ENCODE peak calls at places on chromosome 20, in five cellular contexts. T, U, O, K and V are unnamed samples.

GRCh38 chr20:62707981-62708521 is 585 bp upstream of the NTSR1 start:
- DNase-seq in O (no peak), U (no peak), K (peak), T (no peak), V (no peak)

GRCh38 chr20:5513975-5514516 is 197.3 kb upstream of the PROKR2 start:
- DNase-seq in T (no peak), K (peak), O (no peak), U (no peak), V (no peak)

GRCh38 chr20:325889-326644 is 715 bp downstream of the SOX12 start:
- DNase-seq in O (peak), K (no peak), T (peak), U (peak), V (peak)

GRCh38 chr20:52312131-52312729 is 120.7 kb upstream of the ZFP64 start:
- DNase-seq in O (no peak), T (peak), K (peak), U (peak), V (peak)

GRCh38 chr20:1779567-1779966 is 115.6 kb upstream of the SIRPA start:
- DNase-seq in U (no peak), T (no peak), K (no peak), O (no peak), V (no peak)

GRCh38 chr20:38298768-38299288 is 5.1 kb upstream of the BPI start:
- DNase-seq in O (peak), K (no peak), U (peak), T (peak), V (no peak)

GRCh38 chr20:62515280-62515679 is 39.5 kb upstream of the GATA5 start:
- DNase-seq in T (no peak), O (no peak), U (no peak), K (no peak), V (no peak)

GRCh38 chr20:50844430-50845100 is 49.7 kb downstream of the BCAS4 start:
- DNase-seq in T (no peak), U (no peak), K (peak), O (no peak), V (no peak)

GRCh38 chr20:62923669-62924566 is 2.4 kb downstream of the DIDO1 start:
- DNase-seq in O (no peak), U (no peak), K (no peak), T (no peak), V (peak)

GRCh38 chr20:13119583-13119982 is 101.5 kb upstream of the ISM1 start:
- DNase-seq in K (peak), T (peak), U (peak), O (no peak), V (peak)

GRCh38 chr20:25011831-25012241 is 19.3 kb upstream of the APMAP start:
- DNase-seq in U (peak), K (no peak), O (peak), T (no peak), V (no peak)

GRCh38 chr20:46118481-46119020 is 437 bp downstream of the CD40 start:
- DNase-seq in T (no peak), K (no peak), U (peak), O (peak), V (no peak)

GRCh38 chr20:626579-626978 is 16.5 kb upstream of the TCF15 start:
- DNase-seq in O (no peak), U (no peak), K (no peak), T (no peak), V (no peak)

GRCh38 chr20:37590938-37591490 is 63.3 kb upstream of the BLCAP start:
- DNase-seq in K (no peak), T (no peak), U (no peak), O (no peak), V (no peak)

GRCh38 chr20:33026779-33027759 is 4.4 kb upstream of the BPIFB6 start:
- DNase-seq in U (no peak), T (no peak), K (no peak), O (no peak), V (no peak)

GRCh38 chr20:48358176-48358575 is 469.6 kb downstream of the PREX1 start:
- DNase-seq in U (no peak), K (no peak), O (no peak), T (no peak), V (no peak)

GRCh38 chr20:54539521-54540046 is 64.2 kb downstream of the DOK5 start:
- DNase-seq in K (no peak), U (no peak), O (no peak), T (no peak), V (no peak)

GRCh38 chr20:31476648-31477220 is 1.6 kb downstream of the REM1 start:
- DNase-seq in T (no peak), K (no peak), U (no peak), O (no peak), V (no peak)

GRCh38 chr20:60803335-60804070 is 448.6 kb upstream of the CDH4 start:
- DNase-seq in K (no peak), U (no peak), O (no peak), T (no peak), V (no peak)

GRCh38 chr20:32474009-32474716 is 111.0 kb downstream of the NOL4L start:
- DNase-seq in O (no peak), U (peak), T (peak), K (no peak), V (no peak)

GRCh38 chr20:21184810-21185209 is 58.9 kb downstream of the KIZ start:
- DNase-seq in O (no peak), T (no peak), U (no peak), K (no peak), V (no peak)

GRCh38 chr20:38290829-38291581 is 13.0 kb upstream of the BPI start:
- DNase-seq in T (no peak), K (no peak), O (no peak), U (no peak), V (peak)

GRCh38 chr20:56259948-56260347 is 11.4 kb downstream of the MC3R start:
- DNase-seq in K (no peak), U (no peak), T (no peak), O (no peak), V (no peak)

GRCh38 chr20:63533871-63534393 is 3.2 kb downstream of the PTK6 start:
- DNase-seq in U (peak), T (no peak), K (no peak), O (peak), V (no peak)

GRCh38 chr20:6654490-6655247 is 112.8 kb upstream of the BMP2 start:
- DNase-seq in T (no peak), U (no peak), O (no peak), K (no peak), V (no peak)

GRCh38 chr20:1377984-1378742 is 14.7 kb downstream of the FKBP1A start:
- DNase-seq in U (no peak), K (peak), O (no peak), T (no peak), V (no peak)

GRCh38 chr20:42598586-42598985 is 591.1 kb downstream of the PTPRT start:
- DNase-seq in O (no peak), K (no peak), T (no peak), U (no peak), V (no peak)

GRCh38 chr20:63952210-63952535 is 4.0 kb downstream of the UCKL1 start:
- DNase-seq in O (peak), K (no peak), T (no peak), U (no peak), V (no peak)

GRCh38 chr20:63091901-63092659 is 85.3 kb upstream of the BHLHE23 start:
- DNase-seq in K (no peak), T (peak), U (no peak), O (peak), V (no peak)

GRCh38 chr20:661474-662288 is 8.7 kb upstream of the SRXN1 start:
- DNase-seq in K (no peak), O (peak), T (no peak), U (no peak), V (peak)

GRCh38 chr20:11178946-11179654 is 505.3 kb upstream of the JAG1 start:
- DNase-seq in K (peak), T (no peak), U (no peak), O (no peak), V (no peak)

GRCh38 chr20:38286586-38287502 is 17.1 kb upstream of the BPI start:
- DNase-seq in T (peak), U (no peak), O (no peak), K (no peak), V (no peak)

GRCh38 chr20:32527447-32528055 is 57.6 kb downstream of the NOL4L start:
- DNase-seq in O (no peak), U (no peak), K (no peak), T (no peak), V (no peak)

GRCh38 chr20:3766832-3767433 is 620 bp downstream of the ADISSP start:
- DNase-seq in K (no peak), T (no peak), U (no peak), O (no peak), V (peak)

GRCh38 chr20:3766381-3766780 is 1.2 kb downstream of the ADISSP start:
- DNase-seq in O (peak), T (no peak), U (no peak), K (no peak), V (peak)

GRCh38 chr20:3771552-3772058 is 4.1 kb upstream of the ADISSP start:
- DNase-seq in T (no peak), K (no peak), U (no peak), O (peak), V (no peak)

GRCh38 chr20:3767434-3768341 is at the start of gene ADISSP:
- DNase-seq in K (peak), U (peak), O (peak), T (peak), V (peak)

DNA sequence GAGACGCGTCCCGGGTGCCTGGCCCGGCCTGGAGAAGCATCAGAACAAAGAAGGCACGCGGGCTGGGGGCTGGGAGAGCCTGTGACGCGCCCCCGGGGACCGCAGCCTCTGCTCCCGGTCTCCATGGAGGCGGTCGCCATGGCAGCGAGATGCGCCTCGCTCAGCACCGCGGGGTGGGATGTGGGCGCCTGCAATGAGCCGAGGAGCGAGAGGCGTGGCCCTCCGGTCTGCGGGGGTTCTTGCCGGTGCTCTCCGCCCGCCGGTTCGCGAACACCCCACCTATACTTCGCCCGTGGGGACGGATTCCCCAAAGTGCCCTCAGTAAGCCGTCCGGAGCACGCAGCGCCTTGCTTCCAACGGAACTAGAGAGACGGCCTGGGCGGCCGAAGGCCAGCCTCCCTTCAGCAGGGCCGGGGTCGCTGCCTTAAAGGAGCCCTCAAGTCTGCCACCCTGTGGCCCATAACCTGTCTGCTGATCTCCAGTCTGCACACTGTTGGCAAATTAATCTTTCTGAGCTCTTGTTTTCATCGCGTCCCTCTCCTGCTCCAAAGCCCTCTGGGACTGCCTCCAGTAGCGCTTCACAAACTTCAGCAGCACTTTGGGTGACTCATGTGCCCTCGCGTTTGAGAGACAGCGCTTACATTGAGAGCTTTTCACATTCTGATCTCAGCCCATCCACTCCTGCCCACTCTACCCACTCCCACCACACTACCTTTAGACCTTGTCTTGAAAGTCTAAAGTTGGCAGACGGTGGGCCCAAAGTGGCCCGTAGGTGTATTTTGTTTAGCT is 983 bp upstream of the ADISSP start:
- DNase-seq in O (peak), T (peak), K (peak), U (peak), V (peak)
- TF ChIP-seq POLR2A in O (no peak), T (no peak), K (no peak), U (no peak), V (no peak)

GRCh38 chr20:18496740-18497592 is at the start of gene RBBP9:
- DNase-seq in U (peak), T (peak), K (peak), O (peak), V (peak)
- TF ChIP-seq POLR2A in U (no peak), T (no peak), K (peak), O (no peak), V (peak)

GRCh38 chr20:58990651-58991445 is 9.8 kb downstream of the NELFCD start:
- DNase-seq in K (no peak), U (no peak), O (peak), T (no peak), V (no peak)

GRCh38 chr20:58992911-58993310 is 11.9 kb downstream of the NELFCD start:
- DNase-seq in U (no peak), O (peak), K (no peak), T (no peak), V (no peak)

GRCh38 chr20:58993332-58994248 is 12.5 kb downstream of the NELFCD start:
- DNase-seq in T (no peak), K (no peak), O (peak), U (no peak), V (no peak)

GRCh38 chr20:58989196-58989595 is 8.1 kb downstream of the NELFCD start:
- DNase-seq in K (no peak), T (no peak), U (no peak), O (peak), V (no peak)

DNA sequence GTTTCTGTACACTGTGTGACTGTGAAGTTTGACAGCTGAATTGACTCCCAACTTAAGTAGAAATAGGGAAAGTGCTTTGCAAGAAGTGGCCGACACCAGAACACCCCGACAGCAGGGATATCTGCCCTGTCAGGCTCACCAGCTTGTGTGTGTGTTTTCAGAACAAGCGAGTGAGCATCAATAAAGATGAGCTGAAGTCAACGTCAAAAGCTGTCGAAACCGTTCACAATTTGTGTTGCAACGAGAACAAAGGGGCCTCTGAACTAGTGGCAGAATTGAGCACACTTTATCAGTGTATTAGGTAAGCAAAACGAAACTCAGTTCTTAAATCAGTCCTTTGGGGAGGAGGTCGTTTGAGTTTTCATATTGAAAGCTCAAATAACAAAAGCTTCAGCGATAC is 10.7 kb downstream of the NELFCD start:
- DNase-seq in O (no peak), T (peak), K (no peak), U (no peak), V (no peak)
- TF ChIP-seq POLR2A in O (no peak), T (no peak), K (no peak), U (no peak), V (no peak)

DNA sequence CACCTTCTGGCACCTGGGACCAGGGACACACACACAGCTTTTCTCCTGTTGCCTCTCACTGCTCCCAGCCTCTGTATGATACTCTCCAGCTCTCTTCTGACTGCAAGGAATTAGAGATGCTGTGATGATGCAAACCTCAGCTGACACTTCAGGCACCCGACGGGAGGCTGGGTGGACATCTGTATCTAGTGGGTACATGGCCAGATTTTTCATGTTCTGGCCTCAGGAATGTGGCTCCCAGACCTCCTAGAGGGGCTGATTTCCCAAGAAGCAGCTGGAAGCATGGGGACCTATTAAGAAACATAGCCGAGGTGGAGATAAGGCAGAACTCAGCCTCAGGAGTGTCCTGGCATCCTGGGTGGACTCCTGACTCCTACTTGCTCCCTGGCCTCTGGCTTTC is 6.8 kb upstream of the EPB41L1 start:
- DNase-seq in T (peak), U (peak), O (no peak), K (no peak), V (no peak)
- TF ChIP-seq POLR2A in T (no peak), U (no peak), O (no peak), K (no peak), V (no peak)

GRCh38 chr20:35206802-35207201 is 19.7 kb upstream of the MMP24 start:
- DNase-seq in O (no peak), U (no peak), K (no peak), T (no peak), V (no peak)

GRCh38 chr20:35207950-35208611 is 18.4 kb upstream of the MMP24 start:
- DNase-seq in K (peak), T (peak), O (peak), U (peak), V (peak)
- TF ChIP-seq POLR2A in K (no peak), T (no peak), O (no peak), U (no peak), V (no peak)

GRCh38 chr20:44209691-44210421 is 715 bp downstream of the OSER1 start:
- DNase-seq in O (no peak), U (peak), K (no peak), T (no peak), V (peak)

GRCh38 chr20:44212792-44213191 is 2.2 kb upstream of the OSER1 start:
- DNase-seq in K (no peak), O (no peak), U (no peak), T (no peak), V (no peak)

GRCh38 chr20:44211177-44212039 is 837 bp upstream of the OSER1 start:
- DNase-seq in U (peak), K (no peak), O (peak), T (no peak), V (peak)

GRCh38 chr20:44208770-44209169 is 1.8 kb downstream of the OSER1 start:
- DNase-seq in T (no peak), U (no peak), O (no peak), K (no peak), V (peak)

GRCh38 chr20:44210422-44211176 is at the start of gene OSER1:
- DNase-seq in T (peak), U (peak), K (peak), O (peak), V (peak)
- TF ChIP-seq POLR2A in T (peak), U (peak), K (peak), O (peak), V (peak)

GRCh38 chr20:35771689-35772562 is at the start of gene PHF20:
- DNase-seq in U (peak), T (peak), O (peak), K (peak), V (peak)
- TF ChIP-seq POLR2A in U (peak), T (peak), O (peak), K (peak), V (peak)